ENCODE peak calls at places on chromosomes 13 and 19, in seven cellular contexts. I is HAP-1; O is body of pancreas; C is ovary; A is effector memory CD4-positive, alpha-beta T cell; L is mesendoderm; E is psoas muscle. M is an unnamed sample. For H3K4me1, the result is how much of the 10 kb centered on the place peaks cover.

GRCh38 chr13:46519177-46519576 is 33.8 kb upstream of the LRCH1 start:
- DNase-seq in I (no peak), L (no peak), A (no peak), C (no peak), O (no peak), E (no peak), M (no peak)

GRCh38 chr19:47512183-47512947 is 2.5 kb downstream of the NAPA start:
- DNase-seq in I (no peak), A (no peak), L (no peak), E (no peak), C (peak), O (peak), M (peak)

GRCh38 chr13:34347784-34348573 is 530.0 kb downstream of the RFC3 start:
- DNase-seq in I (no peak), A (no peak), C (no peak), E (no peak), O (peak), L (no peak), M (no peak)

GRCh38 chr19:41531438-41532311 is 44.3 kb upstream of the CEACAM21 start:
- DNase-seq in E (peak), C (no peak), L (peak), A (peak), I (peak), O (peak), M (peak)

GRCh38 chr19:7983995-7984837 is 21.2 kb downstream of the ELAVL1 start:
- DNase-seq in I (no peak), L (no peak), E (no peak), C (no peak), A (no peak), O (no peak), M (peak)

GRCh38 chr13:32113564-32113963 is 82.0 kb downstream of the FRY start:
- DNase-seq in A (no peak), C (no peak), I (no peak), O (no peak), L (no peak), E (no peak), M (no peak)

GRCh38 chr13:50072676-50073075 is 57.4 kb downstream of the KCNRG start:
- DNase-seq in O (no peak), E (no peak), C (no peak), I (no peak), A (no peak), L (no peak), M (no peak)

GRCh38 chr19:18700501-18701249 is 17.2 kb downstream of the CRTC1 start:
- DNase-seq in C (peak), A (peak), I (peak), L (peak), E (peak), O (peak), M (peak)

GRCh38 chr19:16779539-16780163 is 49.5 kb upstream of the SIN3B start:
- DNase-seq in A (no peak), E (no peak), L (no peak), I (no peak), O (no peak), C (no peak), M (no peak)

DNA sequence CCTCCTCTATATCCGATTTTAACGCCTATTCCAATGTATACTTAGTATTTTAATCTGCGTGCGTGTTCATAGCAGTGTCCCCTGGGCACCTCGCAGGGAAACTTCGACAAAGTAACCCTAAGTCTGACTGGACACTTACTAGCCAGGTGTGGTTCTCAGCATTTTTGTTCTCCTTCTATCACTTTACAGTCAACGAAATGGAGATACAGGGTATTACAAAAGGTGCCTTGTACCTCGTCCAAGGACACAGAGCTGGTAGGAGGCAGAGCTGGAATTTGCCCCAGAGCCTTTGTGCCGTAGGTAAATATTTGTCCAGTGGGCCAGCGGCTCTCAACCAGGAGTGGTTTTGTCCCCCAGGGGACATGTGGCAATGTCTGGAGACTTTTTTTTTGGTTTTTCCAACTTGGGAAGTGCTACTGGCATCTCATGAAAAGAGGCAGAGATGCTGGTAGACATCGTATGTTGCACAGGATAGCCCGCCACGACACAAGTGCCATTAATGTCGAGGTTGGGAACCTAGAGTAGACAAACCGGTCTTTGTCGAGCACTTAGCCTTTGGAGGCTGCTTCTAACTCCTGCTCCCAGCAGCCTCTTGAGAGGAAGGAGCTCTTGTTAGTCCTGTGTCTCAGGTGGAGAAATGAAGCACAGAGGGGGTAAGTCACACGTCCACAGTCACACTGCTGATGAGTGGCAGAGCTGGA is 1.1 kb downstream of the ZNF444 start:
- DNase-seq in O (peak), E (no peak), L (no peak), A (no peak), I (no peak), C (no peak), M (peak)
- H3K4me3 ChIP-seq in O (peak), E (peak), L (no peak), A (peak), I (peak), C (peak), M (peak)

GRCh38 chr13:44142911-44143665 is 230.5 kb upstream of the SERP2 start:
- DNase-seq in A (no peak), E (no peak), I (no peak), O (no peak), L (peak), C (no peak), M (no peak)

GRCh38 chr13:44141725-44142539 is 231.7 kb upstream of the SERP2 start:
- DNase-seq in A (peak), O (peak), L (peak), I (peak), E (peak), C (peak), M (peak)

GRCh38 chr13:44140146-44140545 is 233.5 kb upstream of the SERP2 start:
- DNase-seq in O (no peak), L (peak), E (no peak), C (no peak), I (no peak), A (no peak), M (no peak)

GRCh38 chr13:44141213-44141724 is 232.4 kb upstream of the SERP2 start:
- DNase-seq in I (no peak), L (peak), C (no peak), A (no peak), E (no peak), O (peak), M (peak)

DNA sequence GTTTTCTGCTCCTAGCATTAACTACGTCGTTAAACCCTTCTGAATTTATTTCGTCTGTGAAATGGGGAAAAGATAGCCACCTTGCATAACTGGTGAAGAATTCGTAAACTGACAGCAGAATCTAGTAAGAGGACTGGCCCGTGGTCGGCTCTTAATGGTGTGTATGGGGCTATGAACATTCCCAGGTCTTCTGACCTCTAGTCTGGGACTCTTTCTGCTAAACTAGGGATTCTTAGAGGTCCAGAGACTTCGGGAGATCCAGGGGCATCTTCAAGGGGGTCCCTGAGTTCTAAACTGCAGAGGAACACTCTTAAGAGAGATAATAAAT is 231.1 kb upstream of the SERP2 start:
- DNase-seq in I (no peak), O (peak), L (no peak), E (no peak), C (no peak), A (no peak), M (no peak)
- H3K4me1 ChIP-seq in I (under half), O (under half), L (under half), E (under half), C (under half), A (under half), M (under half)

GRCh38 chr13:78596701-78597550 is 6.4 kb downstream of the POU4F1 start:
- DNase-seq in A (no peak), O (no peak), I (no peak), C (no peak), E (no peak), L (no peak), M (no peak)

GRCh38 chr13:78593652-78594494 is 9.5 kb downstream of the POU4F1 start:
- DNase-seq in L (peak), A (no peak), C (no peak), I (no peak), O (no peak), E (no peak), M (no peak)

GRCh38 chr13:78595458-78595818 is 7.9 kb downstream of the POU4F1 start:
- DNase-seq in A (no peak), C (no peak), I (no peak), L (peak), O (no peak), E (no peak), M (no peak)

GRCh38 chr13:78598382-78598781 is 5.0 kb downstream of the POU4F1 start:
- DNase-seq in L (no peak), O (no peak), A (no peak), I (no peak), C (no peak), E (no peak), M (no peak)

GRCh38 chr13:78595819-78596700 is 7.3 kb downstream of the POU4F1 start:
- DNase-seq in L (peak), C (no peak), O (no peak), E (no peak), A (no peak), I (no peak), M (no peak)
- H3K4me3 ChIP-seq in L (peak), C (no peak), O (no peak), E (peak), A (no peak), I (no peak), M (peak)

GRCh38 chr13:29523199-29523931 is 72.1 kb downstream of the SLC7A1 start:
- DNase-seq in I (no peak), L (no peak), A (no peak), C (no peak), O (no peak), E (peak), M (no peak)
- H3K4me1 ChIP-seq in I (under half), L (under half), A (under half), C (under half), O (under half), E (under half), M (under half)

GRCh38 chr19:11257827-11258380 is 4.4 kb downstream of the DOCK6 start:
- DNase-seq in O (no peak), A (no peak), I (no peak), C (no peak), L (no peak), E (no peak), M (no peak)

GRCh38 chr19:11261902-11262839 is at the start of gene DOCK6:
- DNase-seq in E (peak), L (peak), A (no peak), O (peak), C (peak), I (peak), M (no peak)

GRCh38 chr19:11263726-11264125 is 1.4 kb upstream of the DOCK6 start:
- DNase-seq in L (no peak), O (no peak), E (no peak), A (no peak), C (no peak), I (no peak), M (no peak)

GRCh38 chr19:11261431-11261901 is 858 bp downstream of the DOCK6 start:
- DNase-seq in A (no peak), I (peak), C (peak), E (no peak), O (no peak), L (peak), M (no peak)

GRCh38 chr19:11260996-11261395 is 1.3 kb downstream of the DOCK6 start:
- DNase-seq in C (no peak), I (no peak), L (no peak), A (no peak), E (no peak), O (no peak), M (no peak)
- H3K4me3 ChIP-seq in C (no peak), I (peak), L (no peak), A (no peak), E (peak), O (no peak), M (peak)

GRCh38 chr19:38001158-38001781 is 94.3 kb downstream of the SIPA1L3 start:
- DNase-seq in I (no peak), E (no peak), C (no peak), O (no peak), L (no peak), A (no peak), M (no peak)
- H3K4me1 ChIP-seq in I (under half), E (under half), C (under half), O (under half), L (under half), A (under half), M (under half)